ENCODE peak calls at places on chromosomes 5 and 9, in six cellular contexts. One of them, this sample, is unnamed.

GRCh38 chr5:29307498-29307897 is 1886.0 kb upstream of the CDH6 start:
- DNase-seq in GM12864: no peak
- DNase-seq in endothelial cell: no peak
- DNase-seq in progenitor cell of endocrine pancreas: no peak
- DNase-seq in HFFc6: no peak
- DNase-seq in fibroblast of mammary gland: no peak
- DNase-seq in this sample: no peak

GRCh38 chr5:137847699-137848098 is 20.0 kb upstream of the MYOT start:
- DNase-seq in fibroblast of mammary gland: no peak
- DNase-seq in HFFc6: no peak
- DNase-seq in GM12864: no peak
- DNase-seq in endothelial cell: no peak
- DNase-seq in progenitor cell of endocrine pancreas: no peak
- DNase-seq in this sample: no peak

GRCh38 chr9:26163931-26164330 is 485.7 kb upstream of the TUSC1 start:
- DNase-seq in progenitor cell of endocrine pancreas: no peak
- DNase-seq in fibroblast of mammary gland: peak; percentile 62
- DNase-seq in GM12864: no peak
- DNase-seq in endothelial cell: no peak
- DNase-seq in HFFc6: peak; percentile 21
- DNase-seq in this sample: no peak

GRCh38 chr5:73122875-73123810 is 2.8 kb downstream of the TMEM171 start:
- DNase-seq in GM12864: no peak
- DNase-seq in HFFc6: no peak
- DNase-seq in fibroblast of mammary gland: peak; percentile 77
- DNase-seq in endothelial cell: no peak
- DNase-seq in progenitor cell of endocrine pancreas: no peak
- DNase-seq in this sample: peak; percentile 11

GRCh38 chr5:127935398-127935797 is 148.2 kb upstream of the SLC12A2 start:
- DNase-seq in progenitor cell of endocrine pancreas: no peak
- DNase-seq in fibroblast of mammary gland: no peak
- DNase-seq in HFFc6: no peak
- DNase-seq in GM12864: no peak
- DNase-seq in endothelial cell: no peak
- DNase-seq in this sample: no peak

GRCh38 chr9:91119147-91119546 is 242.6 kb downstream of the AUH start:
- DNase-seq in fibroblast of mammary gland: peak; percentile 67
- DNase-seq in HFFc6: peak; percentile 87
- DNase-seq in progenitor cell of endocrine pancreas: no peak
- DNase-seq in GM12864: no peak
- DNase-seq in endothelial cell: peak; percentile 11
- DNase-seq in this sample: no peak

GRCh38 chr5:102154291-102154690 is 141.8 kb downstream of the SLCO4C1 start:
- DNase-seq in GM12864: no peak
- DNase-seq in fibroblast of mammary gland: no peak
- DNase-seq in progenitor cell of endocrine pancreas: no peak
- DNase-seq in HFFc6: no peak
- DNase-seq in endothelial cell: no peak
- DNase-seq in this sample: no peak

GRCh38 chr5:107875834-107876233 is 205.1 kb upstream of the EFNA5 start:
- DNase-seq in endothelial cell: no peak
- DNase-seq in progenitor cell of endocrine pancreas: no peak
- DNase-seq in fibroblast of mammary gland: peak; percentile 38
- DNase-seq in GM12864: no peak
- DNase-seq in HFFc6: no peak
- DNase-seq in this sample: no peak

GRCh38 chr9:81964216-81965171 is 21.2 kb downstream of the SPATA31D3 start:
- DNase-seq in GM12864: no peak
- DNase-seq in endothelial cell: no peak
- DNase-seq in HFFc6: peak; percentile 18
- DNase-seq in fibroblast of mammary gland: peak; percentile 90
- DNase-seq in progenitor cell of endocrine pancreas: no peak
- DNase-seq in this sample: no peak

GRCh38 chr5:75361310-75361709 is 24.3 kb downstream of the HMGCR start:
- DNase-seq in endothelial cell: no peak
- DNase-seq in fibroblast of mammary gland: no peak
- DNase-seq in progenitor cell of endocrine pancreas: no peak
- DNase-seq in GM12864: no peak
- DNase-seq in HFFc6: no peak
- DNase-seq in this sample: no peak

GRCh38 chr9:17322882-17323864 is 188.3 kb downstream of the CNTLN start:
- DNase-seq in fibroblast of mammary gland: no peak
- DNase-seq in HFFc6: no peak
- DNase-seq in progenitor cell of endocrine pancreas: no peak
- DNase-seq in GM12864: no peak
- DNase-seq in endothelial cell: no peak
- DNase-seq in this sample: no peak

GRCh38 chr9:106962615-106963363 is 99.8 kb downstream of the ZNF462 start:
- DNase-seq in HFFc6: no peak
- DNase-seq in progenitor cell of endocrine pancreas: no peak
- DNase-seq in endothelial cell: peak; percentile 59
- DNase-seq in GM12864: no peak
- DNase-seq in fibroblast of mammary gland: peak; percentile 45
- DNase-seq in this sample: no peak

GRCh38 chr5:132274050-132274869 is 16.8 kb downstream of the PDLIM4 start:
- DNase-seq in progenitor cell of endocrine pancreas: no peak
- DNase-seq in endothelial cell: no peak
- DNase-seq in fibroblast of mammary gland: no peak
- DNase-seq in HFFc6: no peak
- DNase-seq in GM12864: no peak
- DNase-seq in this sample: no peak

GRCh38 chr9:129173296-129174101 is 4.6 kb downstream of the IER5L start:
- DNase-seq in progenitor cell of endocrine pancreas: no peak
- DNase-seq in endothelial cell: no peak
- DNase-seq in GM12864: no peak
- DNase-seq in HFFc6: no peak
- DNase-seq in fibroblast of mammary gland: no peak
- DNase-seq in this sample: no peak

GRCh38 chr5:122844916-122845252 is 529 bp upstream of the SNX24 start:
- DNase-seq in GM12864: peak; percentile 15
- DNase-seq in HFFc6: no peak
- DNase-seq in progenitor cell of endocrine pancreas: no peak
- DNase-seq in fibroblast of mammary gland: no peak
- DNase-seq in endothelial cell: peak; percentile 3
- DNase-seq in this sample: no peak

GRCh38 chr5:177495243-177496060 is 2.0 kb downstream of the PDLIM7 start:
- DNase-seq in progenitor cell of endocrine pancreas: no peak
- DNase-seq in fibroblast of mammary gland: peak; percentile 84
- DNase-seq in GM12864: no peak
- DNase-seq in HFFc6: peak; percentile 78
- DNase-seq in endothelial cell: peak; percentile 44
- DNase-seq in this sample: peak; percentile 46

GRCh38 chr9:128913048-128913900 is 7.5 kb upstream of the PHYHD1 start:
- DNase-seq in endothelial cell: no peak
- DNase-seq in fibroblast of mammary gland: no peak
- DNase-seq in GM12864: no peak
- DNase-seq in progenitor cell of endocrine pancreas: no peak
- DNase-seq in HFFc6: no peak
- DNase-seq in this sample: no peak

GRCh38 chr5:131164161-131164930 is 710 bp downstream of the HINT1 start:
- DNase-seq in endothelial cell: peak; percentile 63
- DNase-seq in progenitor cell of endocrine pancreas: peak; percentile 46
- DNase-seq in GM12864: no peak
- DNase-seq in HFFc6: peak; percentile 80
- DNase-seq in fibroblast of mammary gland: peak; percentile 76
- DNase-seq in this sample: peak; percentile 67

GRCh38 chr5:139670369-139671095 is 22.4 kb downstream of the CXXC5 start:
- DNase-seq in HFFc6: no peak
- DNase-seq in progenitor cell of endocrine pancreas: no peak
- DNase-seq in GM12864: peak; percentile 78
- DNase-seq in endothelial cell: no peak
- DNase-seq in fibroblast of mammary gland: no peak
- DNase-seq in this sample: peak; percentile 77

GRCh38 chr9:71145179-71145578 is 23.8 kb upstream of the TRPM3 start:
- DNase-seq in GM12864: no peak
- DNase-seq in endothelial cell: peak; percentile 27
- DNase-seq in HFFc6: no peak
- DNase-seq in progenitor cell of endocrine pancreas: no peak
- DNase-seq in fibroblast of mammary gland: peak; percentile 1
- DNase-seq in this sample: no peak

GRCh38 chr5:170257370-170257769 is 24.6 kb downstream of the C5orf58 start:
- DNase-seq in endothelial cell: no peak
- DNase-seq in HFFc6: no peak
- DNase-seq in GM12864: no peak
- DNase-seq in fibroblast of mammary gland: no peak
- DNase-seq in progenitor cell of endocrine pancreas: no peak
- DNase-seq in this sample: no peak

GRCh38 chr5:66769030-66769733 is 173.0 kb downstream of the MAST4 start:
- DNase-seq in GM12864: no peak
- DNase-seq in HFFc6: no peak
- DNase-seq in endothelial cell: no peak
- DNase-seq in progenitor cell of endocrine pancreas: no peak
- DNase-seq in fibroblast of mammary gland: no peak
- DNase-seq in this sample: no peak

GRCh38 chr5:66769839-66770617 is 173.8 kb downstream of the MAST4 start:
- DNase-seq in endothelial cell: peak; percentile 11
- DNase-seq in HFFc6: peak; percentile 4
- DNase-seq in GM12864: no peak
- DNase-seq in fibroblast of mammary gland: peak; percentile 8
- DNase-seq in progenitor cell of endocrine pancreas: no peak
- DNase-seq in this sample: peak; percentile 9
- TF ChIP-seq CTCF in endothelial cell: no peak
- TF ChIP-seq CTCF in HFFc6: peak; percentile 30
- TF ChIP-seq CTCF in GM12864: peak; percentile 42
- TF ChIP-seq CTCF in fibroblast of mammary gland: peak; percentile 23
- TF ChIP-seq CTCF in progenitor cell of endocrine pancreas: no peak
- TF ChIP-seq CTCF in this sample: no peak

GRCh38 chr5:57338849-57339340 is 143.7 kb downstream of the ACTBL2 start:
- DNase-seq in HFFc6: no peak
- DNase-seq in endothelial cell: no peak
- DNase-seq in progenitor cell of endocrine pancreas: no peak
- DNase-seq in GM12864: no peak
- DNase-seq in fibroblast of mammary gland: no peak
- DNase-seq in this sample: no peak

GRCh38 chr5:57335092-57335491 is 147.5 kb downstream of the ACTBL2 start:
- DNase-seq in fibroblast of mammary gland: peak; percentile 57
- DNase-seq in HFFc6: peak; percentile 46
- DNase-seq in endothelial cell: no peak
- DNase-seq in progenitor cell of endocrine pancreas: no peak
- DNase-seq in GM12864: no peak
- DNase-seq in this sample: no peak

GRCh38 chr5:57340681-57341080 is 141.9 kb downstream of the ACTBL2 start:
- DNase-seq in HFFc6: no peak
- DNase-seq in fibroblast of mammary gland: no peak
- DNase-seq in GM12864: no peak
- DNase-seq in progenitor cell of endocrine pancreas: no peak
- DNase-seq in endothelial cell: no peak
- DNase-seq in this sample: no peak

GRCh38 chr5:57341380-57341979 is 141.1 kb downstream of the ACTBL2 start:
- DNase-seq in progenitor cell of endocrine pancreas: no peak
- DNase-seq in endothelial cell: no peak
- DNase-seq in fibroblast of mammary gland: no peak
- DNase-seq in HFFc6: no peak
- DNase-seq in GM12864: no peak
- DNase-seq in this sample: no peak

GRCh38 chr5:57338068-57338848 is 144.4 kb downstream of the ACTBL2 start:
- DNase-seq in progenitor cell of endocrine pancreas: no peak
- DNase-seq in endothelial cell: peak; percentile 14
- DNase-seq in HFFc6: peak; percentile 6
- DNase-seq in fibroblast of mammary gland: peak; percentile 54
- DNase-seq in GM12864: no peak
- DNase-seq in this sample: peak; percentile 28
- TF ChIP-seq CTCF in progenitor cell of endocrine pancreas: peak; percentile 47
- TF ChIP-seq CTCF in endothelial cell: peak; percentile 58
- TF ChIP-seq CTCF in HFFc6: peak; percentile 77
- TF ChIP-seq CTCF in fibroblast of mammary gland: peak; percentile 60
- TF ChIP-seq CTCF in GM12864: peak; percentile 58
- TF ChIP-seq CTCF in this sample: peak; percentile 71

GRCh38 chr5:90113108-90113507 is 296.4 kb downstream of the CETN3 start:
- DNase-seq in GM12864: no peak
- DNase-seq in progenitor cell of endocrine pancreas: no peak
- DNase-seq in fibroblast of mammary gland: no peak
- DNase-seq in HFFc6: no peak
- DNase-seq in endothelial cell: no peak
- DNase-seq in this sample: no peak
- TF ChIP-seq CTCF in GM12864: no peak
- TF ChIP-seq CTCF in progenitor cell of endocrine pancreas: no peak
- TF ChIP-seq CTCF in fibroblast of mammary gland: no peak
- TF ChIP-seq CTCF in HFFc6: no peak
- TF ChIP-seq CTCF in endothelial cell: no peak
- TF ChIP-seq CTCF in this sample: no peak

GRCh38 chr5:157747173-157747758 is 3.8 kb downstream of the LSM11 start:
- DNase-seq in endothelial cell: no peak
- DNase-seq in fibroblast of mammary gland: no peak
- DNase-seq in GM12864: no peak
- DNase-seq in HFFc6: no peak
- DNase-seq in progenitor cell of endocrine pancreas: no peak
- DNase-seq in this sample: no peak

GRCh38 chr5:157749462-157749799 is 5.9 kb downstream of the LSM11 start:
- DNase-seq in HFFc6: no peak
- DNase-seq in GM12864: no peak
- DNase-seq in progenitor cell of endocrine pancreas: no peak
- DNase-seq in fibroblast of mammary gland: no peak
- DNase-seq in endothelial cell: no peak
- DNase-seq in this sample: no peak

GRCh38 chr5:157747766-157748700 is 4.5 kb downstream of the LSM11 start:
- DNase-seq in fibroblast of mammary gland: peak; percentile 24
- DNase-seq in progenitor cell of endocrine pancreas: no peak
- DNase-seq in HFFc6: no peak
- DNase-seq in endothelial cell: no peak
- DNase-seq in GM12864: no peak
- DNase-seq in this sample: peak; percentile 15

GRCh38 chr5:157750320-157750719 is 6.8 kb downstream of the LSM11 start:
- DNase-seq in endothelial cell: no peak
- DNase-seq in fibroblast of mammary gland: peak; percentile 70
- DNase-seq in progenitor cell of endocrine pancreas: no peak
- DNase-seq in HFFc6: peak; percentile 41
- DNase-seq in GM12864: no peak
- DNase-seq in this sample: no peak

GRCh38 chr5:157748740-157749461 is 5.4 kb downstream of the LSM11 start:
- DNase-seq in fibroblast of mammary gland: peak; percentile 92
- DNase-seq in progenitor cell of endocrine pancreas: no peak
- DNase-seq in GM12864: no peak
- DNase-seq in endothelial cell: no peak
- DNase-seq in HFFc6: peak; percentile 89
- DNase-seq in this sample: no peak
- TF ChIP-seq CTCF in fibroblast of mammary gland: peak; percentile 20
- TF ChIP-seq CTCF in progenitor cell of endocrine pancreas: no peak
- TF ChIP-seq CTCF in GM12864: no peak
- TF ChIP-seq CTCF in endothelial cell: no peak
- TF ChIP-seq CTCF in HFFc6: peak; percentile 56
- TF ChIP-seq CTCF in this sample: no peak

This sample was measured in activated CD8-positive, alpha-beta T cell treated with anti-CD3 and anti-CD28 coated beads for 36 hours.